ENCODE peak calls at places on chromosomes 12 and 14, in nine cellular contexts. O is fibroblast of mammary gland, F is upper lobe of right lung, R is endothelial cell, K is breast epithelium, Q is brain microvascular endothelial cell, U is lung, I is thoracic aorta, P is GM12865. V is an unnamed sample.

GRCh38 chr14:65637780-65638179 is 225.2 kb downstream of the FUT8 start:
- DNase-seq in F (no peak), Q (no peak), K (no peak), P (peak; percentile 65), R (no peak), U (no peak), I (no peak), O (peak; percentile 54), V (peak; percentile 1)

GRCh38 chr12:90712671-90713070 is 242.3 kb downstream of the CCER1 start:
- DNase-seq in P (no peak), F (no peak), O (no peak), U (no peak), R (no peak), K (no peak), I (no peak), Q (no peak), V (no peak)

GRCh38 chr12:64724201-64724745 is 34.9 kb downstream of the GNS start:
- DNase-seq in I (no peak), K (no peak), U (no peak), F (no peak), R (no peak), P (no peak), Q (no peak), O (no peak), V (no peak)

GRCh38 chr12:121719926-121720414 is 7.4 kb downstream of the TMEM120B start:
- DNase-seq in I (no peak), P (no peak), U (no peak), F (no peak), Q (peak; percentile 89), K (no peak), R (no peak), O (peak; percentile 87), V (no peak)

GRCh38 chr12:124203176-124203575 is 91.7 kb upstream of the RFLNA start:
- DNase-seq in F (no peak), U (no peak), K (no peak), I (no peak), R (no peak), P (no peak), Q (no peak), O (no peak), V (no peak)

GRCh38 chr14:90839024-90839888 is 23.0 kb upstream of the TTC7B start:
- DNase-seq in Q (no peak), R (no peak), F (peak; percentile 60), U (no peak), O (peak; percentile 79), I (no peak), K (no peak), P (no peak), V (no peak)

GRCh38 chr14:67653651-67654280 is 20.7 kb downstream of the VTI1B start:
- DNase-seq in U (no peak), P (no peak), Q (no peak), I (no peak), R (no peak), F (no peak), O (no peak), K (no peak), V (no peak)

GRCh38 chr12:32261638-32262037 is 137.7 kb upstream of the FGD4 start:
- DNase-seq in P (peak; percentile 63), Q (no peak), R (no peak), F (no peak), K (no peak), U (no peak), I (no peak), O (no peak), V (no peak)

GRCh38 chr14:105177082-105177481 is 4.0 kb downstream of the NUDT14 start:
- DNase-seq in Q (no peak), K (no peak), P (no peak), F (no peak), R (no peak), U (no peak), I (no peak), O (no peak), V (no peak)

GRCh38 chr12:111393700-111394275 is 11.9 kb upstream of the SH2B3 start:
- DNase-seq in O (no peak), F (peak; percentile 88), Q (no peak), I (no peak), R (no peak), P (no peak), U (peak; percentile 74), K (no peak), V (no peak)

GRCh38 chr12:33115716-33116115 is 219.1 kb upstream of the PKP2 start:
- DNase-seq in Q (no peak), O (no peak), U (no peak), F (no peak), K (no peak), R (no peak), P (no peak), I (no peak), V (no peak)

GRCh38 chr14:99407416-99407815 is 73.2 kb downstream of the SETD3 start:
- DNase-seq in F (no peak), R (no peak), U (no peak), P (no peak), Q (no peak), K (no peak), I (no peak), O (no peak), V (no peak)

GRCh38 chr14:99284254-99285004 is 12.4 kb upstream of the BCL11B start:
- DNase-seq in U (no peak), F (no peak), R (no peak), Q (no peak), I (no peak), K (no peak), O (no peak), P (no peak), V (no peak)

GRCh38 chr14:61099221-61099835 is 118.3 kb downstream of the SLC38A6 start:
- DNase-seq in R (no peak), Q (no peak), U (no peak), K (no peak), F (no peak), O (peak; percentile 56), I (no peak), P (no peak), V (no peak)

GRCh38 chr12:43306066-43306465 is 245.9 kb downstream of the ADAMTS20 start:
- DNase-seq in U (no peak), P (no peak), Q (peak; percentile 81), F (no peak), I (no peak), K (peak; percentile 50), R (no peak), O (peak; percentile 99), V (peak; percentile 17)

GRCh38 chr12:131346578-131347344 is 364.1 kb upstream of the SFSWAP start:
- DNase-seq in R (no peak), O (no peak), Q (no peak), F (no peak), I (no peak), P (no peak), U (no peak), K (no peak), V (no peak)

GRCh38 chr12:71754461-71755145 is at the start of gene RAB21:
- DNase-seq in K (peak; percentile 97), P (peak; percentile 97), U (peak; percentile 99), R (peak; percentile 98), I (peak; percentile 95), Q (peak; percentile 94), F (peak; percentile 99), O (peak; percentile 95), V (peak; percentile 100)
- TF ChIP-seq CTCF in K (peak; percentile 40), P (no peak), U (peak; percentile 18), R (no peak), I (peak; percentile 51), Q (peak; percentile 46), F (peak; percentile 36), O (peak; percentile 21), V (peak; percentile 23)

GRCh38 chr12:100991059-100991562 is 196.5 kb downstream of the ANO4 start:
- DNase-seq in Q (no peak), O (no peak), P (no peak), I (no peak), K (no peak), R (no peak), F (no peak), U (no peak), V (no peak)

GRCh38 chr12:100995201-100995600 is 200.6 kb downstream of the ANO4 start:
- DNase-seq in F (no peak), I (no peak), U (no peak), K (no peak), P (peak; percentile 39), O (peak; percentile 71), Q (peak; percentile 6), R (no peak), V (no peak)

GRCh38 chr12:100995771-100996170 is 201.2 kb downstream of the ANO4 start:
- DNase-seq in O (no peak), K (no peak), Q (no peak), U (no peak), F (no peak), R (no peak), P (peak; percentile 77), I (no peak), V (no peak)

GRCh38 chr12:100992194-100992593 is 197.6 kb downstream of the ANO4 start:
- DNase-seq in U (no peak), O (no peak), F (no peak), I (no peak), P (no peak), R (no peak), Q (no peak), K (no peak), V (no peak)

GRCh38 chr12:100993916-100994315 is 199.3 kb downstream of the ANO4 start:
- DNase-seq in I (no peak), R (no peak), F (no peak), P (no peak), U (no peak), Q (no peak), O (no peak), K (no peak), V (no peak)
- TF ChIP-seq CTCF in I (no peak), R (no peak), F (no peak), P (no peak), U (no peak), Q (peak; percentile 11), O (no peak), K (no peak), V (no peak)

DNA sequence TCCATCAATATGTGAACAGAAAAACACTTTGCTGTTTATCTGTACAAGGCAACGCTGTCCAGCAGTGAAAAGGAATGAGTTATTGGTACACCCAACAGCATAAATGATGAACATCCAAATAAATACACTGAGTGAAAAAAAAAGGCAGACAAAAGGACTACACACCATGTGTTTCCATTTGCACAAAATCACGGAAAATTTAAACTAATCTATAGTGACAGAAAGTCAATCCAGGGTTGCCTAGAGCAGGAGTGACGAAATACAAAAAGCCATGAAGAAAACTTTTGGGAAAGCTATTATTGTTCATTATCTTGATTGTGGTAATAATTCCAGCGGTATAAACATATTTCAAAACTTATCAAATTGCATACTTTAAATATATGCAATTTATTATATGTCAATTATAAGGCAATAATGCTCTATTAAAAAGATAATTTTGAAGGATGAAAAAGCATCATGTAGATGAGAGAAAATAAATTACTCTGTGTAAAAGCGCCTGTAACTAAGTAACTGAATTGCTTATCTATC is 578.0 kb upstream of the TMEM132C start:
- DNase-seq in R (no peak), K (no peak), Q (no peak), F (no peak), P (no peak), U (no peak), I (no peak), O (no peak), V (no peak)
- TF ChIP-seq CTCF in R (no peak), K (no peak), Q (no peak), F (no peak), P (no peak), U (no peak), I (no peak), O (no peak), V (no peak)

DNA sequence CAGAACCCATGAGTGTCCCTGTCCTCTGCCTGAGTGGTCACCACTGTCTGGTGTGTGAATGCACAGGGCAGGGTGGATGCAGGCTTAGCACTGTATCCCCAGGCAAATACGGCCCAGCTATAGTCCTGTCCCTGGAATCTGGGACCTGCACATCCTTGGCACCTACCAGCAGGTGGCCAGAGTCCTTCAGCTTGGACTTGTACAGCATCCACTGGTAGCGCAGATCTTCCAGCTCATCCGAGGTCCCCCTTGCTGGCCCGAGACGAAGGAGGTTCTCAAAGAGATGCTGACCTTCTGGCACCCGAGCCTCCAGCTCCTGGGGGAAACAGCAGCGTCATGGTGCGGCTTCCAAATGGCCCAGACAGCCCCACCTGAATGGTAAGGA is 83.4 kb downstream of the SYNE3 start:
- DNase-seq in F (no peak), I (no peak), O (no peak), U (no peak), R (no peak), P (no peak), Q (no peak), K (no peak), V (no peak)
- TF ChIP-seq CTCF in F (no peak), I (no peak), O (no peak), U (no peak), R (peak; percentile 10), P (no peak), Q (peak; percentile 27), K (no peak), V (no peak)